ENCODE peak calls at places on chromosomes 13 and 19, in six cellular contexts. One of them, this sample, is unnamed.

GRCh38 chr19:49689133-49690072 is at the start of gene ADM5:
- DNase-seq in H1: no peak
- DNase-seq in HCT116: no peak
- DNase-seq in HepG2: no peak
- DNase-seq in GM12878: no peak
- DNase-seq in SK-N-SH: peak
- DNase-seq in this sample: no peak

GRCh38 chr13:98014766-98015165 is 61.3 kb downstream of the IPO5 start:
- DNase-seq in GM12878: no peak
- DNase-seq in SK-N-SH: no peak
- DNase-seq in HepG2: no peak
- DNase-seq in H1: no peak
- DNase-seq in HCT116: no peak
- DNase-seq in this sample: no peak

GRCh38 chr19:48897181-48897580 is 1.4 kb downstream of the TULP2 start:
- DNase-seq in HCT116: no peak
- DNase-seq in HepG2: no peak
- DNase-seq in H1: no peak
- DNase-seq in SK-N-SH: no peak
- DNase-seq in GM12878: no peak
- DNase-seq in this sample: no peak

GRCh38 chr13:26052136-26052736 is 420 bp upstream of the SHISA2 start:
- DNase-seq in HCT116: no peak
- DNase-seq in H1: no peak
- DNase-seq in HepG2: no peak
- DNase-seq in SK-N-SH: peak
- DNase-seq in GM12878: no peak
- DNase-seq in this sample: no peak

GRCh38 chr19:3687393-3687773 is 12.9 kb downstream of the PIP5K1C start:
- DNase-seq in HepG2: no peak
- DNase-seq in SK-N-SH: no peak
- DNase-seq in HCT116: no peak
- DNase-seq in GM12878: no peak
- DNase-seq in H1: no peak
- DNase-seq in this sample: no peak

GRCh38 chr13:62931901-62932883 is 1516.5 kb upstream of the PCDH20 start:
- DNase-seq in SK-N-SH: no peak
- DNase-seq in HepG2: no peak
- DNase-seq in H1: no peak
- DNase-seq in GM12878: no peak
- DNase-seq in HCT116: no peak
- DNase-seq in this sample: no peak

GRCh38 chr19:17997969-17998826 is 9.8 kb upstream of the ARRDC2 start:
- DNase-seq in HepG2: peak
- DNase-seq in GM12878: no peak
- DNase-seq in HCT116: peak
- DNase-seq in SK-N-SH: no peak
- DNase-seq in H1: no peak
- DNase-seq in this sample: no peak

GRCh38 chr13:26280295-26280694 is 26.4 kb downstream of the CDK8 start:
- DNase-seq in GM12878: no peak
- DNase-seq in HCT116: no peak
- DNase-seq in HepG2: no peak
- DNase-seq in H1: no peak
- DNase-seq in SK-N-SH: no peak
- DNase-seq in this sample: no peak

GRCh38 chr13:70634893-70635292 is 526.6 kb upstream of the KLHL1 start:
- DNase-seq in SK-N-SH: no peak
- DNase-seq in H1: no peak
- DNase-seq in HepG2: no peak
- DNase-seq in GM12878: no peak
- DNase-seq in HCT116: no peak
- DNase-seq in this sample: no peak

GRCh38 chr19:46909356-46909755 is 48.6 kb downstream of the ARHGAP35 start:
- DNase-seq in SK-N-SH: no peak
- DNase-seq in GM12878: no peak
- DNase-seq in H1: no peak
- DNase-seq in HCT116: no peak
- DNase-seq in HepG2: no peak
- DNase-seq in this sample: peak

GRCh38 chr19:4589579-4590410 is 30.3 kb upstream of the SEMA6B start:
- DNase-seq in HepG2: peak
- DNase-seq in SK-N-SH: peak
- DNase-seq in HCT116: no peak
- DNase-seq in H1: no peak
- DNase-seq in GM12878: no peak
- DNase-seq in this sample: no peak

GRCh38 chr13:29589967-29590366 is 5.5 kb downstream of the SLC7A1 start:
- DNase-seq in HCT116: no peak
- DNase-seq in SK-N-SH: no peak
- DNase-seq in HepG2: no peak
- DNase-seq in H1: no peak
- DNase-seq in GM12878: no peak
- DNase-seq in this sample: no peak

GRCh38 chr19:4449022-4449825 is 8.4 kb downstream of the UBXN6 start:
- DNase-seq in HepG2: no peak
- DNase-seq in H1: no peak
- DNase-seq in GM12878: no peak
- DNase-seq in HCT116: no peak
- DNase-seq in SK-N-SH: peak
- DNase-seq in this sample: no peak

GRCh38 chr19:33323093-33323820 is 20.9 kb upstream of the CEBPA start:
- DNase-seq in HCT116: no peak
- DNase-seq in HepG2: no peak
- DNase-seq in GM12878: no peak
- DNase-seq in H1: no peak
- DNase-seq in SK-N-SH: no peak
- DNase-seq in this sample: no peak

GRCh38 chr19:11694533-11695439 is 44.0 kb downstream of the ZNF823 start:
- DNase-seq in HCT116: peak
- DNase-seq in GM12878: peak
- DNase-seq in SK-N-SH: peak
- DNase-seq in HepG2: peak
- DNase-seq in H1: peak
- DNase-seq in this sample: peak

GRCh38 chr19:27735314-27735713 is 1477.6 kb downstream of the UQCRFS1 start:
- DNase-seq in GM12878: no peak
- DNase-seq in SK-N-SH: no peak
- DNase-seq in H1: no peak
- DNase-seq in HCT116: no peak
- DNase-seq in HepG2: no peak
- DNase-seq in this sample: no peak

GRCh38 chr19:27733551-27734266 is 1479.2 kb downstream of the UQCRFS1 start:
- DNase-seq in GM12878: no peak
- DNase-seq in HCT116: no peak
- DNase-seq in HepG2: no peak
- DNase-seq in H1: no peak
- DNase-seq in SK-N-SH: no peak
- DNase-seq in this sample: no peak

GRCh38 chr19:27734496-27735220 is 1478.3 kb downstream of the UQCRFS1 start:
- DNase-seq in GM12878: no peak
- DNase-seq in H1: no peak
- DNase-seq in SK-N-SH: no peak
- DNase-seq in HCT116: no peak
- DNase-seq in HepG2: no peak
- DNase-seq in this sample: no peak

GRCh38 chr19:27729332-27729731 is 1483.6 kb downstream of the UQCRFS1 start:
- DNase-seq in HCT116: no peak
- DNase-seq in H1: no peak
- DNase-seq in SK-N-SH: no peak
- DNase-seq in GM12878: no peak
- DNase-seq in HepG2: no peak
- DNase-seq in this sample: no peak
- TF ChIP-seq JUND in HCT116: no peak
- TF ChIP-seq JUND in H1: no peak
- TF ChIP-seq JUND in SK-N-SH: no peak
- TF ChIP-seq JUND in GM12878: no peak
- TF ChIP-seq JUND in HepG2: no peak
- TF ChIP-seq JUND in this sample: no peak

GRCh38 chr19:14439014-14439413 is 5.9 kb downstream of the PKN1 start:
- DNase-seq in SK-N-SH: no peak
- DNase-seq in GM12878: no peak
- DNase-seq in H1: no peak
- DNase-seq in HCT116: no peak
- DNase-seq in HepG2: no peak
- DNase-seq in this sample: no peak
- TF ChIP-seq JUND in SK-N-SH: no peak
- TF ChIP-seq JUND in GM12878: no peak
- TF ChIP-seq JUND in H1: no peak
- TF ChIP-seq JUND in HCT116: no peak
- TF ChIP-seq JUND in HepG2: no peak
- TF ChIP-seq JUND in this sample: no peak

GRCh38 chr13:113901231-113901630 is 37.4 kb upstream of the GAS6 start:
- DNase-seq in SK-N-SH: no peak
- DNase-seq in H1: no peak
- DNase-seq in HCT116: no peak
- DNase-seq in GM12878: no peak
- DNase-seq in HepG2: no peak
- DNase-seq in this sample: no peak
- TF ChIP-seq JUND in SK-N-SH: no peak
- TF ChIP-seq JUND in H1: no peak
- TF ChIP-seq JUND in HCT116: no peak
- TF ChIP-seq JUND in GM12878: no peak
- TF ChIP-seq JUND in HepG2: no peak
- TF ChIP-seq JUND in this sample: no peak

DNA sequence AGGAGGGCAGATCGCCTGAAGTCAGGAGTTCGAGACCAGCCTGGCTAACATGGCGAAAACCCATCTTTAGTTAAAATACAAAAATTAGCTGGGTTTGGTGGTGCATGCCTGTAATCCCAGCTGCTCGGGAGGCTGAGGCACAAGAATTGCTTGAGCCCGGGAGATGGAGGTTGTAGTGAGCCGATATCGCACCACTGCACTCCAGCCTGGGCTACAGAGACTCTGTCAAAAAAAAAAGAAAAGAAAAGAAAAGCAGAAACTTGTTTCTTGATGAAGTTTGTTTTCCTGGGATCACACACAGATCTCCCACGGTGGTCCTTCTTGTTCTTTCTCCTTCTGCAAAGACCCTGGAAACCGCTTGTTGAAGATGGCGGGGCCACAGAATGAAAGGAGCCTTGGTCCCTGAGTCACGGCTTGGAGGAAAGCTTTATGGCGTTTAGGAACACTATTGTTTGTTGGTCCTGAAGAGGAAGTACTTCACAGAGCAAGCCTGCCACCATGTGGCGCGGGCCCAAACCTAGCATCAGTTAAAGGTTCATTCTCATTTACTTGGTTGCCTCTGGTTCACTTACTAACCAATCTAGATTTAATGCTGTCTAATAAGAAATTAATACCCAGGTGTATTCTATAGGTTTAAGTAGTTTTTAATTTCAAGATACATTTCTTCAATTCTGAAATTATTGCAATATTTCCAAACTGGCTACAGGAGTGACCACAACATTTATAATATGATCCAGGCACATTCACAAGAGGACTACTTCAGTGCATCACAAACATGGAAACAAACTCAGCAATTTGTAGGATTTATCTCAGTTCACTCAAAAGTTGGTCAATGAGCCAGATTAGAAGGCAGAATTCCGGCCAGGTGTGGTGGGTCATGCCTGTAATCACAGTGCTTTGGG is 21.3 kb upstream of the ARL11 start:
- DNase-seq in GM12878: peak
- DNase-seq in HCT116: peak
- DNase-seq in H1: peak
- DNase-seq in SK-N-SH: peak
- DNase-seq in HepG2: peak
- DNase-seq in this sample: peak
- TF ChIP-seq JUND in GM12878: no peak
- TF ChIP-seq JUND in HCT116: no peak
- TF ChIP-seq JUND in H1: peak
- TF ChIP-seq JUND in SK-N-SH: no peak
- TF ChIP-seq JUND in HepG2: no peak
- TF ChIP-seq JUND in this sample: no peak

DNA sequence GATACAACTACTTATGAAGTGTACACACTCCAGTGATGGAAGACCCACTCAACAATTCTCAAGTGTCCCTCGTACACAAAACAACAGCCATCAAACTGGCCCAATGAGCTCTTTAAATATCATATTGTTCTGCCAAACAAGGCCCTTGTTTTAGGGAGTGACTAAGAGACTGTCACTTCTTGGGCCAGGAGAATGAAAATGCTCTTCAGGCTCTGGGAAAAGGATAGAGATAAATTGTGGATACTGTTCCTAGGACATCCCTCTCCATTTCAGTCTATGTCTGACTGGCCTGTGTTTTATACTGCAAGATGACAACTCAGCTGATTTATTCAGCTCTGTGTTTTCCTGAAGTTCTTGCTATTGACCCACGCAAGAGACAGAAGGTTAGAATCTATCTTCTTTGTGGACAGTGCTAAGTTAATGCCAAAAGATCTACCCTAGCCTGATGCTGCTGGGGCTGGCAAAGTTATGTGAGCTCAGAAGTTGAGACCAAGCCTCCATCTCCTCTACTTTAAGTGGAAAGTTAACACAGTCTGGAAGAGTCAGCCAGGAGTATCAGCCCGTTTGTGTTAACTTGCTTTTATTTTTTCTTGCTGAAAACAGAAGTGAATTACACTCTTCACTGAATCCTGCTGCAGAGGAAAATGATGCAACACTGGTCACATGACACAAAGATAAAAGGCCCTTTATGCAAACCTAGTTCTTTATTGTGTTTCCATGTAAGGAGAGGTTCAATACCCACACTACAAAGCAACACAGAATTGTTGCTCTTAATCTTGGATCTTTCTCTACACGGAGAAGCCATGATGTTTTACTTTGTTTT is 14.6 kb downstream of the FRY start:
- DNase-seq in H1: no peak
- DNase-seq in GM12878: no peak
- DNase-seq in HCT116: no peak
- DNase-seq in HepG2: peak
- DNase-seq in SK-N-SH: no peak
- DNase-seq in this sample: no peak
- TF ChIP-seq JUND in H1: no peak
- TF ChIP-seq JUND in GM12878: no peak
- TF ChIP-seq JUND in HCT116: no peak
- TF ChIP-seq JUND in HepG2: no peak
- TF ChIP-seq JUND in SK-N-SH: no peak
- TF ChIP-seq JUND in this sample: no peak

GRCh38 chr13:33865945-33866344 is 48.0 kb downstream of the RFC3 start:
- DNase-seq in H1: no peak
- DNase-seq in HCT116: no peak
- DNase-seq in HepG2: no peak
- DNase-seq in SK-N-SH: no peak
- DNase-seq in GM12878: peak
- DNase-seq in this sample: no peak
- TF ChIP-seq JUND in H1: no peak
- TF ChIP-seq JUND in HCT116: no peak
- TF ChIP-seq JUND in HepG2: no peak
- TF ChIP-seq JUND in SK-N-SH: no peak
- TF ChIP-seq JUND in GM12878: no peak
- TF ChIP-seq JUND in this sample: no peak

GRCh38 chr13:51758691-51759090 is 45.3 kb downstream of the DHRS12 start:
- DNase-seq in H1: no peak
- DNase-seq in HepG2: no peak
- DNase-seq in SK-N-SH: no peak
- DNase-seq in GM12878: no peak
- DNase-seq in HCT116: no peak
- DNase-seq in this sample: no peak
- TF ChIP-seq JUND in H1: no peak
- TF ChIP-seq JUND in HepG2: no peak
- TF ChIP-seq JUND in SK-N-SH: no peak
- TF ChIP-seq JUND in GM12878: no peak
- TF ChIP-seq JUND in HCT116: no peak
- TF ChIP-seq JUND in this sample: no peak

This sample was measured in T47D.